ENCODE peak calls at places on chromosomes 1 and 21, in five cellular contexts. I is SK-N-SH, S is NCI-H82, D is brain microvascular endothelial cell, R is left ventricle myocardium inferior. W is an unnamed sample.

GRCh38 chr1:15187175-15187810 is 33.7 kb downstream of the TMEM51 start:
- DNase-seq in I (peak), S (no peak), D (no peak), R (no peak), W (no peak)

GRCh38 chr1:187509091-187509490 is 680.3 kb downstream of the PLA2G4A start:
- DNase-seq in I (no peak), S (no peak), D (no peak), R (no peak), W (no peak)

GRCh38 chr1:153626929-153627796 is at the start of gene S100A13:
- DNase-seq in I (no peak), S (peak), D (peak), R (peak), W (peak)

GRCh38 chr1:29349871-29350491 is 113.7 kb downstream of the PTPRU start:
- DNase-seq in I (no peak), S (no peak), D (no peak), R (no peak), W (peak)

GRCh38 chr1:167922023-167922422 is 8.1 kb upstream of the ADCY10 start:
- DNase-seq in I (no peak), S (no peak), D (no peak), R (no peak), W (no peak)

GRCh38 chr21:32844653-32845443 is 73.3 kb upstream of the PAXBP1 start:
- DNase-seq in I (no peak), S (peak), D (peak), R (no peak), W (peak)

GRCh38 chr1:39230261-39231190 is 26.0 kb downstream of the MACF1 start:
- DNase-seq in I (no peak), S (no peak), D (no peak), R (no peak), W (no peak)

GRCh38 chr1:22930235-22930912 is 42.3 kb downstream of the LACTBL1 start:
- DNase-seq in I (peak), S (peak), D (peak), R (peak), W (peak)

GRCh38 chr21:25826652-25827051 is 91.9 kb downstream of the GABPA start:
- DNase-seq in I (no peak), S (no peak), D (no peak), R (no peak), W (no peak)

GRCh38 chr1:183251959-183252450 is 65.9 kb downstream of the LAMC2 start:
- DNase-seq in I (no peak), S (no peak), D (no peak), R (no peak), W (peak)

GRCh38 chr1:214933375-214933774 is 149.2 kb upstream of the KCNK2 start:
- DNase-seq in I (no peak), S (no peak), D (no peak), R (no peak), W (no peak)

GRCh38 chr21:17455451-17455850 is 57.4 kb upstream of the CXADR start:
- DNase-seq in I (no peak), S (peak), D (no peak), R (no peak), W (no peak)

GRCh38 chr1:219798283-219799030 is 129.9 kb downstream of the SLC30A10 start:
- DNase-seq in I (no peak), S (no peak), D (peak), R (no peak), W (no peak)

GRCh38 chr1:153945795-153946621 is 510 bp downstream of the DENND4B start:
- DNase-seq in I (peak), S (peak), D (no peak), R (peak), W (peak)

GRCh38 chr1:244381887-244382565 is 69.7 kb downstream of the ADSS2 start:
- DNase-seq in I (no peak), S (no peak), D (peak), R (no peak), W (no peak)

GRCh38 chr1:35554261-35555211 is 2.7 kb downstream of the KIAA0319L start:
- DNase-seq in I (no peak), S (no peak), D (no peak), R (no peak), W (no peak)

GRCh38 chr1:201570886-201571624 is 32.1 kb downstream of the NAV1 start:
- DNase-seq in I (peak), S (no peak), D (no peak), R (no peak), W (no peak)

GRCh38 chr1:205013683-205014367 is 29.2 kb upstream of the CNTN2 start:
- DNase-seq in I (peak), S (peak), D (no peak), R (peak), W (peak)

GRCh38 chr1:200090252-200091159 is 63.0 kb downstream of the NR5A2 start:
- DNase-seq in I (no peak), S (peak), D (peak), R (no peak), W (no peak)

GRCh38 chr1:45059829-45060228 is 47.8 kb downstream of the UROD start:
- DNase-seq in I (no peak), S (no peak), D (no peak), R (no peak), W (no peak)

GRCh38 chr21:44513389-44514217 is 26.4 kb downstream of the KRTAP10-1 start:
- DNase-seq in I (no peak), S (no peak), D (no peak), R (no peak), W (no peak)

GRCh38 chr1:42730988-42731387 is 9.0 kb downstream of the CLDN19 start:
- DNase-seq in I (peak), S (peak), D (no peak), R (no peak), W (peak)

GRCh38 chr1:3349161-3349967 is 105.1 kb upstream of the ARHGEF16 start:
- DNase-seq in I (no peak), S (peak), D (no peak), R (peak), W (peak)